ENCODE peak calls at places on chromosomes 13 and 19, in seven cellular contexts. I is astrocyte of the hippocampus, U is bronchial epithelial cell, G is lower leg skin, Z is HS-5, F is AG10803, D is hippocampal formation. X is an unnamed sample.

GRCh38 chr13:113337556-113337955 is 26.4 kb downstream of the GRTP1 start:
- DNase-seq in Z (no peak), D (no peak), F (no peak), U (no peak), I (no peak), G (no peak), X (no peak)

GRCh38 chr19:35775298-35776101 is at the start of gene ARHGAP33:
- DNase-seq in I (peak), G (peak), F (peak), Z (peak), U (peak), D (peak), X (peak)

GRCh38 chr13:45055198-45055901 is 65.0 kb upstream of the GTF2F2 start:
- DNase-seq in Z (peak), G (peak), F (peak), U (peak), D (peak), I (peak), X (peak)

GRCh38 chr19:15195381-15195964 is 5.3 kb downstream of the NOTCH3 start:
- DNase-seq in U (peak), F (peak), G (peak), Z (no peak), I (peak), D (no peak), X (peak)

GRCh38 chr19:7869910-7870511 is 4.2 kb downstream of the PRR36 start:
- DNase-seq in U (peak), F (no peak), D (peak), G (no peak), I (no peak), Z (no peak), X (no peak)

GRCh38 chr19:35509861-35510625 is 3.4 kb downstream of the DMKN start:
- DNase-seq in U (peak), Z (no peak), F (peak), D (no peak), I (peak), G (no peak), X (no peak)

GRCh38 chr19:22784051-22784450 is at the start of gene ZNF99:
- DNase-seq in D (peak), Z (no peak), U (no peak), G (no peak), F (no peak), I (peak), X (no peak)

GRCh38 chr19:18633321-18633720 is 3.5 kb upstream of the KLHL26 start:
- DNase-seq in F (no peak), Z (no peak), G (no peak), U (no peak), D (no peak), I (no peak), X (no peak)

X was measured in epithelial cell of prostate.